ENCODE peak calls at places on chromosomes 12 and 14, in eight cellular contexts. T, R, X, G, P, H, C and J are unnamed samples.

GRCh38 chr14:89237923-89238529 is 179.0 kb downstream of the FOXN3 start:
- ATAC-seq in T (no peak), R (no peak), X (no peak), G (peak; percentile 46), P (peak; percentile 48), H (peak; percentile 73), C (peak; percentile 30), J (no peak)

GRCh38 chr14:68380304-68380840 is 412.5 kb downstream of the ZFP36L1 start:
- ATAC-seq in T (no peak), R (peak; percentile 30), X (no peak), G (no peak), P (no peak), H (no peak), C (no peak), J (peak; percentile 74)

GRCh38 chr12:28799337-28799736 is 349.7 kb upstream of the FAR2 start:
- ATAC-seq in T (no peak), R (no peak), X (no peak), G (no peak), P (no peak), H (no peak), C (peak; percentile 44), J (no peak)

GRCh38 chr12:12266389-12266872 is 413 bp downstream of the LRP6 start:
- ATAC-seq in T (no peak), R (no peak), X (no peak), G (peak; percentile 17), P (peak; percentile 3), H (peak; percentile 62), C (no peak), J (no peak)

GRCh38 chr14:94971750-94972149 is 185.6 kb downstream of the DICER1 start:
- ATAC-seq in T (peak; percentile 76), R (no peak), X (no peak), G (no peak), P (no peak), H (no peak), C (peak; percentile 84), J (no peak)

GRCh38 chr14:63938198-63939005 is 85.6 kb downstream of the SYNE2 start:
- ATAC-seq in T (no peak), R (peak; percentile 62), X (peak; percentile 53), G (peak; percentile 24), P (peak; percentile 46), H (no peak), C (no peak), J (peak; percentile 69)

GRCh38 chr12:46664771-46665287 is 161.0 kb downstream of the SLC38A4 start:
- ATAC-seq in T (no peak), R (peak; percentile 83), X (peak; percentile 95), G (peak; percentile 86), P (peak; percentile 87), H (peak; percentile 88), C (no peak), J (peak; percentile 62)

GRCh38 chr14:68548194-68549056 is 244.4 kb downstream of the ZFP36L1 start:
- ATAC-seq in T (peak; percentile 91), R (no peak), X (no peak), G (peak; percentile 87), P (peak; percentile 83), H (peak; percentile 77), C (peak; percentile 86), J (no peak)

GRCh38 chr12:49511410-49511809 is 27.4 kb upstream of the KCNH3 start:
- ATAC-seq in T (no peak), R (no peak), X (no peak), G (no peak), P (no peak), H (peak; percentile 21), C (no peak), J (no peak)

GRCh38 chr12:75820848-75821578 is 210.6 kb downstream of the PHLDA1 start:
- ATAC-seq in T (peak; percentile 80), R (no peak), X (no peak), G (peak; percentile 81), P (peak; percentile 77), H (peak; percentile 36), C (peak; percentile 85), J (no peak)

GRCh38 chr12:102503056-102503681 is 22.8 kb upstream of the IGF1 start:
- ATAC-seq in T (no peak), R (no peak), X (no peak), G (no peak), P (no peak), H (no peak), C (peak; percentile 67), J (peak; percentile 86)

GRCh38 chr14:102164241-102164641 is 24.5 kb downstream of the WDR20 start:
- ATAC-seq in T (no peak), R (no peak), X (no peak), G (peak; percentile 75), P (no peak), H (no peak), C (peak; percentile 47), J (no peak)

GRCh38 chr12:100717733-100718067 is 76.9 kb upstream of the ANO4 start:
- ATAC-seq in T (no peak), R (no peak), X (no peak), G (no peak), P (peak; percentile 35), H (no peak), C (no peak), J (no peak)

GRCh38 chr12:24754690-24755638 is 193.9 kb downstream of the BCAT1 start:
- ATAC-seq in T (no peak), R (peak; percentile 23), X (peak; percentile 81), G (peak; percentile 95), P (peak; percentile 99), H (no peak), C (no peak), J (no peak)

GRCh38 chr14:75310295-75311059 is 31.8 kb downstream of the FOS start:
- ATAC-seq in T (peak; percentile 90), R (no peak), X (no peak), G (peak; percentile 44), P (peak; percentile 79), H (no peak), C (peak; percentile 79), J (no peak)

GRCh38 chr14:50794063-50794645 is 36.8 kb downstream of the NIN start:
- ATAC-seq in T (no peak), R (no peak), X (no peak), G (no peak), P (no peak), H (no peak), C (no peak), J (no peak)

GRCh38 chr12:46179693-46180452 is 89.0 kb downstream of the SLC38A1 start:
- ATAC-seq in T (no peak), R (no peak), X (no peak), G (no peak), P (no peak), H (no peak), C (no peak), J (peak; percentile 60)

GRCh38 chr14:22418631-22419030 is 170.4 kb downstream of the DAD1 start:
- ATAC-seq in T (no peak), R (no peak), X (no peak), G (no peak), P (no peak), H (no peak), C (no peak), J (peak; percentile 48)

GRCh38 chr14:99820702-99821331 is 27.6 kb downstream of the EML1 start:
- ATAC-seq in T (no peak), R (no peak), X (no peak), G (no peak), P (no peak), H (no peak), C (no peak), J (no peak)

GRCh38 chr14:80425686-80426085 is 214.4 kb upstream of the DIO2 start:
- ATAC-seq in T (no peak), R (no peak), X (no peak), G (peak; percentile 52), P (peak; percentile 99), H (no peak), C (peak; percentile 86), J (no peak)

GRCh38 chr14:69845787-69846186 is 33.4 kb upstream of the SMOC1 start:
- ATAC-seq in T (no peak), R (no peak), X (no peak), G (no peak), P (peak; percentile 47), H (no peak), C (no peak), J (no peak)

GRCh38 chr14:35406811-35407630 is 2.5 kb upstream of the NFKBIA start:
- ATAC-seq in T (peak; percentile 39), R (no peak), X (no peak), G (peak; percentile 43), P (peak; percentile 10), H (peak; percentile 19), C (no peak), J (no peak)

GRCh38 chr14:70906785-70907171 is 481 bp upstream of the PCNX1 start:
- ATAC-seq in T (peak; percentile 31), R (no peak), X (peak; percentile 1), G (peak; percentile 13), P (peak; percentile 3), H (peak; percentile 18), C (peak; percentile 2), J (no peak)

GRCh38 chr14:65297744-65298143 is 114.8 kb upstream of the FUT8 start:
- ATAC-seq in T (no peak), R (no peak), X (no peak), G (peak; percentile 82), P (peak; percentile 41), H (peak; percentile 27), C (no peak), J (no peak)

GRCh38 chr14:74799765-74800164 is 36.6 kb downstream of the YLPM1 start:
- ATAC-seq in T (no peak), R (no peak), X (no peak), G (no peak), P (no peak), H (no peak), C (no peak), J (no peak)